ENCODE peak calls at places on chromosomes 7 and 10, in four cellular contexts. S is K562, N is GM12878, K is HepG2. H is an unnamed sample.

GRCh38 chr10:73910764-73911552 is at the start of gene PLAU:
- DNase-seq in N (no peak), K (no peak), S (peak; percentile 86), H (no peak)

GRCh38 chr10:68105820-68106219 is 3.5 kb upstream of the MYPN start:
- DNase-seq in N (no peak), K (no peak), S (no peak), H (no peak)

GRCh38 chr10:15120523-15120922 is 23.4 kb downstream of the RPP38 start:
- DNase-seq in S (no peak), N (no peak), K (no peak), H (no peak)

GRCh38 chr7:25812086-25812855 is 339.7 kb upstream of the NFE2L3 start:
- DNase-seq in S (no peak), N (no peak), K (no peak), H (no peak)

GRCh38 chr10:117860823-117861222 is 185.9 kb downstream of the RAB11FIP2 start:
- DNase-seq in S (peak; percentile 28), N (no peak), K (peak; percentile 15), H (peak; percentile 35)

GRCh38 chr10:82934429-82934828 is 1059.4 kb downstream of the NRG3 start:
- DNase-seq in K (no peak), S (no peak), N (no peak), H (no peak)

GRCh38 chr10:44980309-44981171 is 1.9 kb upstream of the DEPP1 start:
- DNase-seq in K (peak; percentile 97), N (no peak), S (no peak), H (no peak)

GRCh38 chr7:33185786-33186185 is 56.4 kb downstream of the BBS9 start:
- DNase-seq in K (peak; percentile 62), S (peak; percentile 29), N (no peak), H (peak; percentile 62)

GRCh38 chr7:121544726-121545125 is 148.6 kb upstream of the FAM3C start:
- DNase-seq in K (peak; percentile 6), S (no peak), N (no peak), H (peak; percentile 62)

GRCh38 chr7:4667776-4668509 is 14.2 kb upstream of the FOXK1 start:
- DNase-seq in K (no peak), N (no peak), S (no peak), H (no peak)

GRCh38 chr10:14263041-14263440 is 67.7 kb downstream of the FRMD4A start:
- DNase-seq in S (no peak), K (no peak), N (no peak), H (no peak)

GRCh38 chr7:99499356-99499712 is 747 bp downstream of the ZNF394 start:
- DNase-seq in S (no peak), K (no peak), N (no peak), H (peak; percentile 30)

GRCh38 chr7:152383341-152384234 is 52.2 kb downstream of the KMT2C start:
- DNase-seq in N (no peak), S (no peak), K (no peak), H (no peak)

GRCh38 chr10:83346216-83346910 is 792.9 kb upstream of the GHITM start:
- DNase-seq in N (no peak), S (no peak), K (no peak), H (no peak)

GRCh38 chr10:122301055-122301810 is 30.1 kb downstream of the BTBD16 start:
- DNase-seq in N (no peak), S (no peak), K (no peak), H (no peak)

GRCh38 chr10:30747633-30748032 is 118.1 kb upstream of the LYZL2 start:
- DNase-seq in K (no peak), S (no peak), N (peak; percentile 49), H (no peak)

GRCh38 chr10:61605221-61605620 is 57.5 kb upstream of the CABCOCO1 start:
- DNase-seq in N (no peak), S (no peak), K (no peak), H (no peak)

GRCh38 chr10:61609609-61610166 is 53.0 kb upstream of the CABCOCO1 start:
- DNase-seq in S (no peak), N (no peak), K (no peak), H (no peak)

GRCh38 chr10:61612009-61612408 is 50.7 kb upstream of the CABCOCO1 start:
- DNase-seq in S (no peak), N (no peak), K (no peak), H (no peak)

GRCh38 chr10:61606971-61607907 is 55.5 kb upstream of the CABCOCO1 start:
- DNase-seq in S (peak; percentile 20), K (peak; percentile 14), N (no peak), H (no peak)

DNA sequence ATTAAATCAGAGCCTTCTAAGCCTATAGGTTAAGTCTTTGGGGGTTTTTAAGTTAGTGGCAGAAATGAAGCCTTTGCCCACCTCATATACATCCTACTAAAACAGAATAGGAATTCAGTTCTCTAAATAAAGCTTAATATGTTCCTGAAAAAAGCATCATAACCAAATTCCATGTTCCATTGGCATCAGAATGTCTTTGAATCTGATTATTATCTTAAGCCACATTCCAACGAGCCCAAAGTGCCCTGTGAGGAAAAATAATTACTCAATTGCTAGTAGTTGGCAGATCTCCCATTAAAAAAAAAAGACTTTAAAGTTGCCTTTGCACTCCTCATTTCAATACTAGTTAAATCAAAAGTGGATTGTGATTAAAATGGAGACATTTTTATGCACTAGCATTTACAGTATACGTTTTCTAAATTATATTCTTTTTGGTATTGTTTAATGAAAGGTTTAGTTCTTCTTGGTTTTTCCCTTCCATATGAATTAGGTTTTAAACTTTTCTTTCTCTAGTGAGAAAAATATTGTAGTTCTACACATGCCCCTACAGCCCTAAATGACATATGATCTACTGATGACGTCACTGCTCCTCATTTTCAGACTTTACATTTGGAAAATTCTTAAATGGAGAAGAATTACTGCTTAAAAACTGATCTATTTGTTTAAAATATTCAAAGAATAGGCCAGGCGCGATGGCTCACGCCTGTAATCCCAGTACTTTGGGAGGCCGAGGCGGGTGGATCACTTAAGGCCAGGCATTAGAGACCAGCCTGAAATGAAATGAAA is 54.3 kb upstream of the CABCOCO1 start:
- DNase-seq in N (no peak), S (no peak), K (no peak), H (no peak)
- TF ChIP-seq SMC3 in N (no peak), S (no peak), K (no peak), H (no peak)

DNA sequence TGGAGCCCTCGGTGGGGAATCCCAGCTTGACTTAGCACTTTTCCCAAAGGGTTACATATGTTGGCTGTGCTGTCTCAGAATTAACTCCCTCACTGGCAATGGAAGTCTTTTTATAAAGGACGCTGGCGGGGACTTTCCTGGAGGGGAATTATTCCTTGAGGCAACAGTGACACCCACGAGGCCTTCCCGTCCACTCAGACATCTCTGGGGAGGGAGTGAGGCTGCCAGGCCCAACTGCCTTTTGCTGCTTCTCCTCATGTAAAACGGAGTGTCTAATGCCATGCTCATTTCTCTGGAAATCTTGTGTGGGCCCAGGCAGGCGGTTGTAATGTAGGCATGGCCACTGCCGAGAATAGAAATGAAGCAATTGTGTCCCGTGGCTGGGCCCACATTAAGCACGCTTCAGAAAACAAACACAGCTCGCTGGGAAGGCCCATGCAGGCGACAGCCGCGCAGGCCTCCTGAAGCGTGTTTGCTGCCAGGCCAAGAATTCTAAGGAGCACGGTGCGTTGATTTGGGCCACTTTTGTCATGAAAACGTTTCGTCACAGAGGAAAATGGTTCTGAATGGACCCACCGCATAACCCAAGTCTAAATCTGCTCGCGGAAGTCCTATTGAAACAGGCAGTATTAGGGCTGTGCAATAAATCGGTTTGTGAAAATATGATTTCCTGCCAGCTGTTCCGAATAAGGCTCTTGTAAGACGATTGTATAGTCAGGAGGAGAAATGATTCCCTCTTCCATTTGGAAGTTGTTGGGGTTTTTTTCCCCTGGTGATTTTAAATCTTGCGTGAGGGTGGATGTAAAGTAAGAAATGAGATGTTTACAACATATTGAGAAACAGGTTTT is 104.1 kb upstream of the CHST15 start:
- DNase-seq in N (no peak), K (no peak), S (no peak), H (no peak)
- TF ChIP-seq POLR2AphosphoS2 in N (no peak), K (no peak), S (no peak), H (no peak)

GRCh38 chr7:44959433-44959951 is 19.3 kb downstream of the MYO1G start:
- DNase-seq in K (no peak), N (no peak), S (peak; percentile 56), H (peak; percentile 46)
- TF ChIP-seq SMC3 in K (no peak), N (no peak), S (no peak), H (no peak)

GRCh38 chr10:72056932-72057751 is 31.2 kb downstream of the SPOCK2 start:
- DNase-seq in S (no peak), K (peak; percentile 84), N (no peak), H (no peak)

GRCh38 chr10:72058347-72058898 is 29.9 kb downstream of the SPOCK2 start:
- DNase-seq in K (no peak), S (no peak), N (no peak), H (no peak)

GRCh38 chr10:72061491-72061890 is 26.9 kb downstream of the SPOCK2 start:
- DNase-seq in S (peak; percentile 56), N (no peak), K (no peak), H (no peak)

GRCh38 chr10:72059843-72060822 is 28.2 kb downstream of the SPOCK2 start:
- DNase-seq in N (no peak), K (no peak), S (no peak), H (no peak)

GRCh38 chr10:72058989-72059842 is 29.1 kb downstream of the SPOCK2 start:
- DNase-seq in N (no peak), K (no peak), S (no peak), H (no peak)
- TF ChIP-seq POLR2AphosphoS2 in N (no peak), K (no peak), S (no peak), H (no peak)

GRCh38 chr10:124472071-124472470 is 10.4 kb downstream of the LHPP start:
- DNase-seq in S (no peak), K (no peak), N (no peak), H (no peak)

GRCh38 chr10:124468624-124469023 is 7.0 kb downstream of the LHPP start:
- DNase-seq in S (no peak), N (no peak), K (no peak), H (no peak)

GRCh38 chr10:124473070-124473469 is 11.4 kb downstream of the LHPP start:
- DNase-seq in N (no peak), S (no peak), K (no peak), H (no peak)

GRCh38 chr10:124469956-124470484 is 8.4 kb downstream of the LHPP start:
- DNase-seq in N (no peak), S (no peak), K (no peak), H (no peak)

DNA sequence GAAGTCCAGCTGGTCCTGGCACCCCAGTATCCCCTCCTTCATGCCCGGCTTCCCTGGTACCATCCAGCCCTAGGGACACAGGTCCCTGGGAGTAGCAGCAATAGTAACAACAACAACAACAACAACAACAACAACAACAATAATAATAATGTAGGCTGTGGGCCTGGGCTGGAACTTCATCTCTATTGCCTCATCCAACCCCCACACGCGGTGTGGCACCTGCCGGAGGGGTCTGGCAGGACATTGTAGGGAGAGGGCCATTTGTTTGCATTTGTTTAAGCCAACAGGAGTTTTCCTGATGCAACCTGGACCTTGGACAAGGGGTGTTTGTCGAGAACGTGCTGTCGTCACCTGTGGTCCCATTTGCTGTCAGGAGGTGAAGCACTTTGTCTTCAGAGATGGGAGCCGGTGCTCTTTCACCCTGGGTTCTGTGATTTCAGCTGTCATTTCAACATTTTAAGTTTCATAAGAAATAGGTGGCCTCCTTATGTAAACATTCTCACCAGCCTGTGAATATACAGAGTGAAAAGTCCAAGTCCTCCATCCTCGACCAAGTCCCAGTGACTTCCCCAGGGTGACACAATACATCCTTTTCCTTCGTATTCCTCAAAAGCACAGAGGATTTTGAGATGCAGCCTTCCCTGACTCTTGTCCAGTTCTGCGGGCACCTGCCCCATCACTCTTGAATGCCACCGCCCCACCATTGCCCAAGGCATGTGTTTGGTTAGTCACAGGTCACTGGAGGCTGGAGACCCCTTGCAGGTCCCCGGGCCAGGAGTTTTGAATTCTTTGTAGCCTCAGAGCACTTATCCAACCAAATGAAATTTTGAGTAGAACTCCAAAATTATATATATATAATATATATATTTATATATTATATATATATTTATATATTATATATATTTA is 9.2 kb downstream of the LHPP start:
- DNase-seq in N (no peak), S (no peak), K (peak; percentile 98), H (peak; percentile 19)
- TF ChIP-seq SMC3 in N (no peak), S (no peak), K (no peak), H (no peak)

GRCh38 chr7:50793115-50793946 is 10.6 kb upstream of the GRB10 start:
- DNase-seq in N (no peak), K (no peak), S (peak; percentile 89), H (peak; percentile 63)
- TF ChIP-seq POLR2AphosphoS2 in N (no peak), K (no peak), S (no peak), H (no peak)